ENCODE peak calls at places on chromosome 18, in five cellular contexts. One of them, this sample, is unnamed.

GRCh38 chr18:25517881-25518715 is 166.1 kb upstream of the ZNF521 start:
- DNase-seq in A549: no peak
- DNase-seq in astrocyte: no peak
- DNase-seq in hepatocyte: no peak
- DNase-seq in right lobe of liver: no peak
- DNase-seq in this sample: no peak

GRCh38 chr18:47215554-47216138 is 35.8 kb downstream of the SKOR2 start:
- DNase-seq in right lobe of liver: no peak
- DNase-seq in A549: peak; percentile 64
- DNase-seq in astrocyte: peak; percentile 41
- DNase-seq in hepatocyte: peak; percentile 78
- DNase-seq in this sample: peak; percentile 35

GRCh38 chr18:46659484-46659883 is 2.5 kb upstream of the LOXHD1 start:
- DNase-seq in hepatocyte: no peak
- DNase-seq in astrocyte: no peak
- DNase-seq in right lobe of liver: no peak
- DNase-seq in A549: no peak
- DNase-seq in this sample: no peak

GRCh38 chr18:25282282-25282681 is 69.7 kb downstream of the ZNF521 start:
- DNase-seq in hepatocyte: no peak
- DNase-seq in astrocyte: no peak
- DNase-seq in A549: no peak
- DNase-seq in right lobe of liver: no peak
- DNase-seq in this sample: no peak

GRCh38 chr18:38688402-38688801 is 1122.8 kb upstream of the CELF4 start:
- DNase-seq in right lobe of liver: no peak
- DNase-seq in A549: no peak
- DNase-seq in astrocyte: no peak
- DNase-seq in hepatocyte: peak; percentile 44
- DNase-seq in this sample: no peak

GRCh38 chr18:77061946-77062517 is 70.6 kb downstream of the MBP start:
- DNase-seq in right lobe of liver: no peak
- DNase-seq in A549: no peak
- DNase-seq in hepatocyte: no peak
- DNase-seq in astrocyte: no peak
- DNase-seq in this sample: no peak

GRCh38 chr18:76357174-76357573 is 137.9 kb downstream of the ZNF516 start:
- DNase-seq in A549: no peak
- DNase-seq in hepatocyte: no peak
- DNase-seq in right lobe of liver: no peak
- DNase-seq in astrocyte: no peak
- DNase-seq in this sample: no peak

GRCh38 chr18:66795011-66795410 is 191.1 kb upstream of the CDH19 start:
- DNase-seq in hepatocyte: no peak
- DNase-seq in astrocyte: peak; percentile 87
- DNase-seq in A549: no peak
- DNase-seq in right lobe of liver: no peak
- DNase-seq in this sample: no peak

GRCh38 chr18:65409266-65409665 is 341.5 kb upstream of the CDH7 start:
- DNase-seq in hepatocyte: no peak
- DNase-seq in A549: no peak
- DNase-seq in astrocyte: no peak
- DNase-seq in right lobe of liver: no peak
- DNase-seq in this sample: no peak

GRCh38 chr18:37422116-37422515 is 143.5 kb downstream of the CELF4 start:
- DNase-seq in hepatocyte: no peak
- DNase-seq in right lobe of liver: no peak
- DNase-seq in astrocyte: no peak
- DNase-seq in A549: no peak
- DNase-seq in this sample: no peak

GRCh38 chr18:50819027-50819726 is 639 bp downstream of the MRO start:
- DNase-seq in hepatocyte: peak; percentile 74
- DNase-seq in A549: peak; percentile 19
- DNase-seq in astrocyte: peak; percentile 24
- DNase-seq in right lobe of liver: peak; percentile 81
- DNase-seq in this sample: no peak

GRCh38 chr18:74266161-74266560 is 25.6 kb downstream of the CYB5A start:
- DNase-seq in A549: peak; percentile 26
- DNase-seq in hepatocyte: no peak
- DNase-seq in right lobe of liver: no peak
- DNase-seq in astrocyte: peak; percentile 58
- DNase-seq in this sample: no peak

GRCh38 chr18:32301976-32302743 is 112.3 kb downstream of the MEP1B start:
- DNase-seq in hepatocyte: peak; percentile 28
- DNase-seq in astrocyte: peak; percentile 93
- DNase-seq in right lobe of liver: no peak
- DNase-seq in A549: peak; percentile 36
- DNase-seq in this sample: no peak

GRCh38 chr18:62450546-62451395 is 72.1 kb upstream of the ZCCHC2 start:
- DNase-seq in astrocyte: peak; percentile 79
- DNase-seq in hepatocyte: peak; percentile 50
- DNase-seq in right lobe of liver: peak; percentile 89
- DNase-seq in A549: peak; percentile 82
- DNase-seq in this sample: no peak

DNA sequence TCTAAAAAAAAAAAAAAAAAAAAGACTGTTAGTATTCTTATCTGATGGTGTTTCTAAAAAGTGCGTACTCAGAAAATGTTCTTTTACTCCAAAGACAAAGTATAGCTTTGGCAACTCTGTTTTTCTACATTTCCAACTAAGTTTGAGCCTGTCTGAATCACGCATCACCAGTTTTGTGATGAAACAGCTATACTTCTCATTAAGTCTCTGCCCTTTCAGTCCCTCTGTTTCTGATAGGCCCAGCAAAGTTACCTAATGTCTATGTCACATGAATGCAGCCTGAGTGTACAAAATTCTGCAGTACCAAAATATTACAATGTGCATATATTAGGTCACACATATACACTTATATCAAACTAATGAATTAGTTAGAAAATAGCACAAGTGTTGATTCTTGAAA is 22.4 kb downstream of the TWSG1 start:
- DNase-seq in astrocyte: no peak
- DNase-seq in A549: no peak
- DNase-seq in right lobe of liver: no peak
- DNase-seq in hepatocyte: no peak
- DNase-seq in this sample: no peak
- H3K4me1 ChIP-seq in astrocyte: no peaks in the 10 kb centered on the region
- H3K4me1 ChIP-seq in A549: no peaks in the 10 kb centered on the region
- H3K4me1 ChIP-seq in right lobe of liver: no peaks in the 10 kb centered on the region
- H3K4me1 ChIP-seq in hepatocyte: no peaks in the 10 kb centered on the region
- H3K4me1 ChIP-seq in this sample: no peaks in the 10 kb centered on the region

DNA sequence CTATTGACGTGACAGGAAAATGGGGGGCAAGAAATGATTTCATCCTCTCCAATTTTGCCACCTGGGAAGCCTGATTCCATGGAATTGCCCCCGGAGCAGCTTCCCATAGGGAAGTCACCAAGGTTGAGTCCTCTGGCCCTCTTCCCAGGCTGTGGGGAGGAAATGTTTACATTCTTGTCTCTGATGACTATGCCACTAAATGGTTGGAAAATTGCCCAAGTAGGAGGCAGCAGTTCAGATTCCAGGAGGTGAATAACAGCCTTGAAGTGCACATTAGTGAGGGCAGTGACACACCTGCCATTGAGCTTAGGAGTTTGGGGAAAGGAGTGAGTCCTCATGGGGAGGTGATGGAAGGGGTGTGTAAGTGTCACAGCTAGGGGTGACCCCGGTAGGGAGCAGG is 449.2 kb upstream of the DCC start:
- DNase-seq in hepatocyte: peak; percentile 48
- DNase-seq in astrocyte: peak; percentile 16
- DNase-seq in right lobe of liver: peak; percentile 70
- DNase-seq in A549: peak; percentile 23
- DNase-seq in this sample: no peak
- H3K4me3 ChIP-seq in hepatocyte: no peak overlapping the region
- H3K4me3 ChIP-seq in astrocyte: no peak overlapping the region
- H3K4me3 ChIP-seq in right lobe of liver: no peak overlapping the region
- H3K4me3 ChIP-seq in A549: no peak overlapping the region
- H3K4me3 ChIP-seq in this sample: no peak overlapping the region

DNA sequence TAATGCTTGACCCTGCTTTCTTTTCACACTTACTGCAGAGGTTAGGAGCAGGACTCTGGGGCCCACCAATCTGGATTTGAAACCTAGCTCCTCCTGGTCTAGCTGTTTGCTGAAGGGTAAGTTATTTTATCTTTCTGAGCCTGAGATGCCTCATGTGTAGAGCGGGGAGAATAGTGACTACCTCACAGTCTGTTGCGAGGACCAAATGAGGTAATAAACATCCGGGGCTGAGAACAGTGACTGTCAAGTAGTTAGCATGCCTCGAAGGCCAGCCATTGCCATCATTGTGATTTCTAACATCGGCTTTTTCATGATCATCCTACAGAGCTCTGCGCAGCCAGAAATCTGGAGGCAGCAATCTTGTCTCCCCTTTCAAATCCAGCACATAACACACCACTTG is 32.9 kb downstream of the PTPRM start:
- DNase-seq in A549: no peak
- DNase-seq in right lobe of liver: no peak
- DNase-seq in hepatocyte: no peak
- DNase-seq in astrocyte: no peak
- DNase-seq in this sample: no peak
- H3K27ac ChIP-seq in A549: no peak overlapping the region
- H3K27ac ChIP-seq in right lobe of liver: no peak overlapping the region
- H3K27ac ChIP-seq in hepatocyte: no peak overlapping the region
- H3K27ac ChIP-seq in astrocyte: no peak overlapping the region
- H3K27ac ChIP-seq in this sample: no peak overlapping the region

DNA sequence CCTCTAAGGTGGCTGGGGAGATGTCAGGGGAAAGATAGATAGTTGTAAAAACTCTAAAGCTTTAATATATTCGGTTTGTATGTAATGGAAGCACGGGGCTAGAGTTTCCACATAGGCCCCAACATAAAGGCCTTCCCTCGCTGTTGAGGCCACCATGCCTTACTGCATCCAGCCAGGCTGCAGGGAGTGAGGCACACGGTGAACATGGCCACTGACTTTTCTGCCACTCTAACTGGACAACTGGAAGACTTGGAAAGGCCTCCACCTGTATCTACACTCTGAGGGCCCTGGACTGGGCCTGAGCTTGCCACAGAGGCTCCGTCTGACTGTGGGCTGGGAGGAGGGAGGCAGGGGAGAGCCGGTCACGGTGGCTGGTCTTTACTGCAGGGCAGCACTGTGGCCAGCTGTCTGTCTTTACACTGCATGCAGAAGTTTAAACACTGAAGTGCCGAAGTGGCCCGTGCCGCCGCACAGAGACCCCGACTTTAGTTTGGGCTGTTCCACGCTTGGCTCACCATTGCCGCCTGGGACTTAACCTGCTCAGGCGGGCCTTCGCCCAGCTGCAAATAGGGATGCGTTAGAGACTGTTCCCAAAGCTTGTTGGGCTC is 66.7 kb downstream of the EMILIN2 start:
- DNase-seq in hepatocyte: no peak
- DNase-seq in astrocyte: no peak
- DNase-seq in A549: no peak
- DNase-seq in right lobe of liver: no peak
- DNase-seq in this sample: no peak
- H3K4me1 ChIP-seq in hepatocyte: peaks cover 6% of the 10 kb centered on the region
- H3K4me1 ChIP-seq in astrocyte: peaks cover 8% of the 10 kb centered on the region
- H3K4me1 ChIP-seq in A549: no peaks in the 10 kb centered on the region
- H3K4me1 ChIP-seq in right lobe of liver: no peaks in the 10 kb centered on the region
- H3K4me1 ChIP-seq in this sample: no peaks in the 10 kb centered on the region

DNA sequence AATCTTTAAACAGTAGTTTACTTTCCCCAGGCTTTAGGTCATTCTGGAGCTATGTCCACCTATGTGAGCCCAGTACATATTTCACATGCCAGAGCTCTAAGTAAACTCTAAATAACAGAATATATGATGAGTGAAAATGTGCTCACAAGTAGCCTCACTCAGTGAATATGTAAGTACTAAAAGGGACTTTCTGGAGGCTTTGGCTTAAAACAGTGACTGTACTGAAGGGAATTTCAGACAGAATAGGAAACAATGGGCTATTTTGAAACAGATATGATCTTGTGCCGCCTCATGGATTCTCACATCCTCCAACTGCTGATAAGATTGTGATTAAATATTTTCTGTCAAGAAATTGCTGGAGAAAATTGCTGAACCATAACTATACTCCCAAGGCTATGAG is 747.9 kb downstream of the SOCS6 start:
- DNase-seq in hepatocyte: no peak
- DNase-seq in right lobe of liver: no peak
- DNase-seq in A549: peak; percentile 2
- DNase-seq in astrocyte: peak; percentile 84
- DNase-seq in this sample: no peak
- H3K4me3 ChIP-seq in hepatocyte: no peak overlapping the region
- H3K4me3 ChIP-seq in right lobe of liver: no peak overlapping the region
- H3K4me3 ChIP-seq in A549: no peak overlapping the region
- H3K4me3 ChIP-seq in astrocyte: no peak overlapping the region
- H3K4me3 ChIP-seq in this sample: no peak overlapping the region

GRCh38 chr18:35694803-35695202 is 113.3 kb downstream of the GALNT1 start:
- DNase-seq in right lobe of liver: no peak
- DNase-seq in A549: no peak
- DNase-seq in astrocyte: no peak
- DNase-seq in hepatocyte: no peak
- DNase-seq in this sample: no peak

GRCh38 chr18:35692866-35693265 is 111.3 kb downstream of the GALNT1 start:
- DNase-seq in right lobe of liver: no peak
- DNase-seq in hepatocyte: peak; percentile 15
- DNase-seq in astrocyte: no peak
- DNase-seq in A549: no peak
- DNase-seq in this sample: no peak

GRCh38 chr18:35695803-35696202 is 114.3 kb downstream of the GALNT1 start:
- DNase-seq in right lobe of liver: no peak
- DNase-seq in astrocyte: no peak
- DNase-seq in A549: no peak
- DNase-seq in hepatocyte: no peak
- DNase-seq in this sample: no peak

GRCh38 chr18:35695384-35695783 is 113.8 kb downstream of the GALNT1 start:
- DNase-seq in hepatocyte: no peak
- DNase-seq in right lobe of liver: no peak
- DNase-seq in astrocyte: no peak
- DNase-seq in A549: no peak
- DNase-seq in this sample: no peak

DNA sequence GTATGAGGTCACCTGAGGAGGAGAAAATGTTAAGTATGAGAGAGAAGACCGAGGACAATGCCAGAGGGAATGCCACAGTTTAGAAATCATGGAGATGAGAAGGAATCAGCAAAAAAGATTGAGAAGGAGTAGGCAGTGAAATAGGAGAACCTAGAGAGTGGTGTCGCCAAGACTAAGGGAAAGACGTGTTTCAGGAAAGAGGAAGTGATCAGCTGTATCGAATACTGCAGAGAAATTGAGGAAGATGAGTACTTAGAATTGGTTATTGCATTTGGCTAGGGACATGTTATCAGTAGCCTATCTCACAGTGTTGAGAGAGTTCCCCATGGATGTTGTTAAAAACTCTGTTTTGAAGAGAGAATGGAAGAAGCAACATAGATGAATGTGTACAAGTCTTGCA is 112.3 kb downstream of the GALNT1 start:
- DNase-seq in A549: no peak
- DNase-seq in right lobe of liver: no peak
- DNase-seq in hepatocyte: no peak
- DNase-seq in astrocyte: no peak
- DNase-seq in this sample: no peak
- H3K27ac ChIP-seq in A549: no peak overlapping the region
- H3K27ac ChIP-seq in right lobe of liver: no peak overlapping the region
- H3K27ac ChIP-seq in hepatocyte: peak overlapping the region; percentile 24
- H3K27ac ChIP-seq in astrocyte: no peak overlapping the region
- H3K27ac ChIP-seq in this sample: no peak overlapping the region

This sample was measured in iPS DF 6.9.